ENCODE peak calls at places on chromosomes 6 and 20, in eight cellular contexts. T is AG10803, A is cardiac fibroblast, Z is fibroblast of lung, Q is brain microvascular endothelial cell, N is astrocyte, K is A549, G is psoas muscle. R is an unnamed sample.

GRCh38 chr6:12753034-12753433 is 36.5 kb downstream of the PHACTR1 start:
- DNase-seq in T (no peak), A (no peak), Z (no peak), Q (no peak), N (no peak), K (no peak), G (no peak), R (no peak)

GRCh38 chr6:29845405-29846006 is 17.9 kb downstream of the HLA-G start:
- DNase-seq in T (no peak), A (no peak), Z (no peak), Q (no peak), N (no peak), K (peak; percentile 47), G (no peak), R (no peak)

GRCh38 chr6:25414755-25415154 is 135.6 kb downstream of the CARMIL1 start:
- DNase-seq in T (no peak), A (no peak), Z (no peak), Q (no peak), N (no peak), K (no peak), G (no peak), R (no peak)

GRCh38 chr6:39791311-39791710 is 865 bp upstream of the DAAM2 start:
- DNase-seq in T (peak; percentile 49), A (peak; percentile 48), Z (peak; percentile 35), Q (no peak), N (peak; percentile 5), K (no peak), G (no peak), R (peak; percentile 35)

GRCh38 chr6:133236898-133237297 is 4.3 kb upstream of the EYA4 start:
- DNase-seq in T (peak; percentile 9), A (peak; percentile 69), Z (peak; percentile 93), Q (no peak), N (peak; percentile 27), K (peak; percentile 13), G (no peak), R (peak; percentile 42)

GRCh38 chr6:119476024-119476423 is 126.5 kb upstream of the MAN1A1 start:
- DNase-seq in T (no peak), A (no peak), Z (no peak), Q (no peak), N (no peak), K (no peak), G (no peak), R (no peak)

GRCh38 chr20:46573234-46573633 is 22.8 kb upstream of the OCSTAMP start:
- DNase-seq in T (no peak), A (no peak), Z (no peak), Q (no peak), N (no peak), K (no peak), G (no peak), R (no peak)

GRCh38 chr6:75563032-75563431 is 38.6 kb upstream of the SENP6 start:
- DNase-seq in T (peak; percentile 45), A (peak; percentile 56), Z (peak; percentile 18), Q (peak; percentile 16), N (peak; percentile 16), K (peak; percentile 65), G (no peak), R (peak; percentile 57)

GRCh38 chr6:131657630-131658111 is 20.6 kb downstream of the ENPP3 start:
- DNase-seq in T (peak; percentile 92), A (peak; percentile 48), Z (no peak), Q (peak; percentile 19), N (peak; percentile 95), K (no peak), G (no peak), R (no peak)

GRCh38 chr6:159134701-159135364 is 34.4 kb upstream of the FNDC1 start:
- DNase-seq in T (peak; percentile 50), A (peak; percentile 71), Z (peak; percentile 62), Q (peak; percentile 53), N (peak; percentile 22), K (peak; percentile 55), G (peak; percentile 55), R (peak; percentile 70)

GRCh38 chr20:57280221-57280620 is 13.8 kb upstream of the BMP7 start:
- DNase-seq in T (no peak), A (no peak), Z (no peak), Q (no peak), N (no peak), K (no peak), G (no peak), R (no peak)

GRCh38 chr6:57423468-57423867 is 106.0 kb downstream of the PRIM2 start:
- DNase-seq in T (no peak), A (no peak), Z (no peak), Q (no peak), N (no peak), K (no peak), G (no peak), R (no peak)

GRCh38 chr20:48823960-48824497 is 3.8 kb downstream of the PREX1 start:
- DNase-seq in T (peak; percentile 87), A (peak; percentile 95), Z (peak; percentile 27), Q (peak; percentile 76), N (peak; percentile 70), K (no peak), G (no peak), R (peak; percentile 57)

GRCh38 chr6:90294614-90294988 is 2.0 kb downstream of the BACH2 start:
- DNase-seq in T (no peak), A (no peak), Z (no peak), Q (no peak), N (no peak), K (no peak), G (no peak), R (no peak)

GRCh38 chr6:107847844-107848802 is 24.0 kb upstream of the SCML4 start:
- DNase-seq in T (peak; percentile 70), A (peak; percentile 78), Z (peak; percentile 71), Q (peak; percentile 72), N (peak; percentile 40), K (peak; percentile 70), G (peak; percentile 87), R (peak; percentile 75)

GRCh38 chr6:16060039-16060438 is 68.8 kb upstream of the MYLIP start:
- DNase-seq in T (no peak), A (no peak), Z (no peak), Q (no peak), N (no peak), K (no peak), G (no peak), R (no peak)

GRCh38 chr6:67175091-67175490 is 1460.0 kb upstream of the ADGRB3 start:
- DNase-seq in T (no peak), A (no peak), Z (no peak), Q (no peak), N (no peak), K (no peak), G (no peak), R (no peak)

GRCh38 chr6:95496769-95497426 is 80.4 kb upstream of the MANEA start:
- DNase-seq in T (no peak), A (no peak), Z (no peak), Q (no peak), N (no peak), K (no peak), G (no peak), R (no peak)

GRCh38 chr6:75934643-75935472 is 137.6 kb downstream of the IMPG1 start:
- DNase-seq in T (peak; percentile 78), A (peak; percentile 85), Z (peak; percentile 86), Q (peak; percentile 73), N (peak; percentile 66), K (peak; percentile 53), G (no peak), R (peak; percentile 84)

GRCh38 chr6:43953794-43954310 is 173.4 kb downstream of the MRPL14 start:
- DNase-seq in T (peak; percentile 22), A (peak; percentile 33), Z (peak; percentile 31), Q (no peak), N (no peak), K (no peak), G (peak; percentile 81), R (no peak)

GRCh38 chr20:32918751-32919150 is 60.0 kb downstream of the EFCAB8 start:
- DNase-seq in T (no peak), A (no peak), Z (no peak), Q (no peak), N (no peak), K (no peak), G (no peak), R (no peak)

GRCh38 chr6:55174211-55175013 is at the start of gene HCRTR2:
- DNase-seq in T (no peak), A (no peak), Z (peak; percentile 7), Q (no peak), N (no peak), K (no peak), G (no peak), R (no peak)

GRCh38 chr6:122770835-122771601 is 8.5 kb upstream of the FABP7 start:
- DNase-seq in T (no peak), A (no peak), Z (peak; percentile 58), Q (no peak), N (no peak), K (no peak), G (no peak), R (no peak)

GRCh38 chr6:47567586-47567985 is 90.0 kb downstream of the CD2AP start:
- DNase-seq in T (no peak), A (no peak), Z (no peak), Q (no peak), N (no peak), K (no peak), G (no peak), R (no peak)
- TF ChIP-seq CTCF in T (no peak), A (no peak), Z (no peak), Q (no peak), N (no peak), K (no peak), G (no peak), R (no peak)

GRCh38 chr6:52642381-52642780 is 28.5 kb upstream of the TMEM14A start:
- DNase-seq in T (no peak), A (no peak), Z (no peak), Q (no peak), N (no peak), K (no peak), G (no peak), R (no peak)
- H3K4me3 ChIP-seq in T (no peak overlapping the region), A (no peak overlapping the region), Z (no peak overlapping the region), Q (no peak overlapping the region), N (no peak overlapping the region), K (no peak overlapping the region), G (no peak overlapping the region), R (no peak overlapping the region)

GRCh38 chr6:69795469-69796080 is 1.2 kb downstream of the LMBRD1 start:
- DNase-seq in T (no peak), A (peak; percentile 10), Z (peak; percentile 21), Q (no peak), N (no peak), K (no peak), G (no peak), R (peak; percentile 8)
- TF ChIP-seq CTCF in T (peak; percentile 14), A (peak; percentile 3), Z (no peak), Q (no peak), N (no peak), K (no peak), G (no peak), R (no peak)

GRCh38 chr20:31740208-31740607 is 1.1 kb downstream of the TPX2 start:
- DNase-seq in T (peak; percentile 54), A (peak; percentile 76), Z (peak; percentile 76), Q (peak; percentile 62), N (peak; percentile 65), K (no peak), G (no peak), R (peak; percentile 58)
- H3K4me3 ChIP-seq in T (peak overlapping the region; percentile 95), A (no peak overlapping the region), Z (peak overlapping the region; percentile 65), Q (peak overlapping the region; percentile 99), N (peak overlapping the region; percentile 98), K (peak overlapping the region; percentile 57), G (no peak overlapping the region), R (peak overlapping the region; percentile 95)

GRCh38 chr6:117711369-117711768 is 36.1 kb downstream of the NUS1 start:
- DNase-seq in T (no peak), A (no peak), Z (no peak), Q (no peak), N (no peak), K (peak; percentile 13), G (no peak), R (no peak)
- TF ChIP-seq CTCF in T (no peak), A (no peak), Z (no peak), Q (peak; percentile 19), N (no peak), K (peak; percentile 8), G (peak; percentile 9), R (no peak)

R was measured in fibroblast of pulmonary artery.